ENCODE peak calls at places on chromosomes 1 and 21, in seven cellular contexts. Y is HFF-Myc, K is AG09319, L is suprapubic skin, W is epithelial cell of esophagus, Z is ACHN, A is hypothalamus. T is an unnamed sample.

GRCh38 chr1:170682159-170682558 is 18.2 kb downstream of the PRRX1 start:
- DNase-seq in Y (no peak), K (no peak), L (no peak), W (no peak), Z (no peak), A (no peak), T (no peak)

GRCh38 chr21:29232601-29233541 is 65.9 kb upstream of the BACH1 start:
- DNase-seq in Y (no peak), K (no peak), L (no peak), W (peak; percentile 70), Z (peak; percentile 59), A (no peak), T (no peak)

GRCh38 chr1:37549341-37549740 is 4.8 kb downstream of the SNIP1 start:
- DNase-seq in Y (peak; percentile 6), K (no peak), L (no peak), W (no peak), Z (no peak), A (no peak), T (no peak)

GRCh38 chr1:239647964-239648632 is 261.7 kb downstream of the CHRM3 start:
- DNase-seq in Y (no peak), K (no peak), L (no peak), W (no peak), Z (no peak), A (no peak), T (no peak)

GRCh38 chr21:40245021-40245420 is 377.8 kb downstream of the PCP4 start:
- DNase-seq in Y (no peak), K (no peak), L (no peak), W (no peak), Z (no peak), A (no peak), T (no peak)

GRCh38 chr1:157803851-157804250 is 16.1 kb downstream of the FCRL1 start:
- DNase-seq in Y (no peak), K (no peak), L (no peak), W (no peak), Z (no peak), A (no peak), T (no peak)

GRCh38 chr1:45470306-45470798 is 20.6 kb downstream of the TESK2 start:
- DNase-seq in Y (no peak), K (no peak), L (no peak), W (no peak), Z (no peak), A (no peak), T (no peak)

GRCh38 chr1:211551628-211552465 is 27.1 kb downstream of the SLC30A1 start:
- DNase-seq in Y (no peak), K (no peak), L (peak; percentile 43), W (peak; percentile 93), Z (no peak), A (no peak), T (no peak)

GRCh38 chr1:10109372-10109771 is 76.6 kb downstream of the UBE4B start:
- DNase-seq in Y (no peak), K (no peak), L (no peak), W (no peak), Z (no peak), A (no peak), T (no peak)

GRCh38 chr1:154176341-154176740 is 15.6 kb downstream of the TPM3 start:
- DNase-seq in Y (peak; percentile 64), K (no peak), L (no peak), W (peak; percentile 54), Z (peak; percentile 85), A (no peak), T (no peak)

GRCh38 chr1:10909697-10910489 is 102.6 kb upstream of the TARDBP start:
- DNase-seq in Y (no peak), K (no peak), L (no peak), W (peak; percentile 60), Z (peak; percentile 45), A (peak; percentile 3), T (no peak)

GRCh38 chr1:76284842-76285241 is 210.3 kb downstream of the ST6GALNAC3 start:
- DNase-seq in Y (no peak), K (no peak), L (no peak), W (no peak), Z (no peak), A (no peak), T (no peak)

GRCh38 chr1:221712776-221713431 is 29.0 kb downstream of the DUSP10 start:
- DNase-seq in Y (no peak), K (no peak), L (no peak), W (no peak), Z (no peak), A (no peak), T (no peak)

GRCh38 chr1:207983044-207983443 is 72.1 kb upstream of the CD34 start:
- DNase-seq in Y (no peak), K (no peak), L (peak; percentile 29), W (no peak), Z (no peak), A (no peak), T (no peak)

GRCh38 chr1:93196591-93196990 is 16.1 kb downstream of the CCDC18 start:
- DNase-seq in Y (no peak), K (no peak), L (no peak), W (peak; percentile 5), Z (peak; percentile 44), A (no peak), T (no peak)

GRCh38 chr1:147800852-147801251 is 40.5 kb upstream of the GJA5 start:
- DNase-seq in Y (no peak), K (no peak), L (no peak), W (peak; percentile 59), Z (no peak), A (no peak), T (no peak)

GRCh38 chr1:51328926-51329325 is 1.4 kb downstream of the TTC39A start:
- DNase-seq in Y (no peak), K (no peak), L (no peak), W (no peak), Z (no peak), A (no peak), T (no peak)

GRCh38 chr1:21270086-21270689 is 20.1 kb downstream of the ECE1 start:
- DNase-seq in Y (no peak), K (no peak), L (no peak), W (peak; percentile 62), Z (peak; percentile 66), A (peak; percentile 39), T (peak; percentile 15)

GRCh38 chr21:33487996-33488395 is 3.5 kb downstream of the DNAJC28 start:
- DNase-seq in Y (no peak), K (no peak), L (no peak), W (no peak), Z (no peak), A (no peak), T (no peak)

GRCh38 chr1:183248989-183249691 is 63.1 kb downstream of the LAMC2 start:
- DNase-seq in Y (no peak), K (no peak), L (no peak), W (no peak), Z (no peak), A (no peak), T (no peak)

GRCh38 chr1:111672338-111672737 is 52.7 kb downstream of the RAP1A start:
- DNase-seq in Y (peak; percentile 48), K (no peak), L (no peak), W (no peak), Z (no peak), A (no peak), T (no peak)

GRCh38 chr1:43551396-43551888 is 20.8 kb downstream of the PTPRF start:
- DNase-seq in Y (no peak), K (no peak), L (no peak), W (no peak), Z (no peak), A (no peak), T (no peak)

GRCh38 chr1:87450615-87451209 is 122.0 kb downstream of the LMO4 start:
- DNase-seq in Y (no peak), K (no peak), L (no peak), W (peak; percentile 44), Z (no peak), A (no peak), T (no peak)

GRCh38 chr1:166167395-166167922 is 658 bp upstream of the FAM78B start:
- DNase-seq in Y (no peak), K (no peak), L (no peak), W (no peak), Z (peak; percentile 6), A (no peak), T (peak; percentile 53)

GRCh38 chr1:230459463-230459862 is 33.3 kb upstream of the PGBD5 start:
- DNase-seq in Y (no peak), K (no peak), L (no peak), W (peak; percentile 88), Z (no peak), A (no peak), T (no peak)

GRCh38 chr1:38584408-38585037 is 275.0 kb downstream of the RRAGC start:
- DNase-seq in Y (no peak), K (no peak), L (peak; percentile 29), W (no peak), Z (no peak), A (no peak), T (no peak)

GRCh38 chr1:7539772-7540175 is 231.3 kb upstream of the VAMP3 start:
- DNase-seq in Y (no peak), K (no peak), L (no peak), W (peak; percentile 91), Z (peak; percentile 48), A (no peak), T (no peak)

GRCh38 chr1:226831953-226832352 is 38.5 kb upstream of the PSEN2 start:
- DNase-seq in Y (no peak), K (no peak), L (no peak), W (peak; percentile 58), Z (no peak), A (no peak), T (no peak)

GRCh38 chr21:45981154-45981606 is 390 bp upstream of the COL6A1 start:
- DNase-seq in Y (peak; percentile 63), K (peak; percentile 74), L (peak; percentile 91), W (peak; percentile 46), Z (peak; percentile 69), A (peak; percentile 36), T (peak; percentile 49)

GRCh38 chr1:54010415-54011117 is 7.4 kb downstream of the LDLRAD1 start:
- DNase-seq in Y (no peak), K (no peak), L (no peak), W (no peak), Z (no peak), A (no peak), T (no peak)

GRCh38 chr1:209937996-209938959 is at the start of gene SYT14:
- DNase-seq in Y (no peak), K (peak; percentile 32), L (no peak), W (peak; percentile 10), Z (peak; percentile 89), A (peak; percentile 40), T (peak; percentile 23)

T was measured in C1 segment of cervical spinal cord.